ENCODE peak calls at places on chromosomes 12 and 14, in eight cellular contexts. V, Y, N, E, G, W, F and O are unnamed samples.

GRCh38 chr14:34365309-34365915 is 96.6 kb downstream of the SPTSSA start:
- DNase-seq in V (no peak), Y (no peak), N (no peak), E (no peak), G (no peak), W (no peak), F (no peak), O (no peak)

GRCh38 chr12:43847427-43847826 is 11.5 kb downstream of the TMEM117 start:
- DNase-seq in V (no peak), Y (no peak), N (no peak), E (no peak), G (no peak), W (no peak), F (no peak), O (peak)

GRCh38 chr12:57124259-57124877 is 3.9 kb upstream of the LRP1 start:
- DNase-seq in V (no peak), Y (peak), N (peak), E (peak), G (peak), W (peak), F (peak), O (peak)

GRCh38 chr12:53062011-53062961 is 12.4 kb downstream of the TNS2 start:
- DNase-seq in V (no peak), Y (no peak), N (no peak), E (no peak), G (no peak), W (no peak), F (no peak), O (no peak)

GRCh38 chr12:85237320-85237719 is 42.7 kb upstream of the ALX1 start:
- DNase-seq in V (no peak), Y (no peak), N (peak), E (no peak), G (no peak), W (no peak), F (no peak), O (no peak)

GRCh38 chr14:23068792-23069412 is 11.6 kb upstream of the CDH24 start:
- DNase-seq in V (no peak), Y (no peak), N (peak), E (peak), G (no peak), W (peak), F (peak), O (peak)

GRCh38 chr14:52922656-52923055 is 28.2 kb downstream of the FERMT2 start:
- DNase-seq in V (no peak), Y (no peak), N (no peak), E (no peak), G (no peak), W (no peak), F (no peak), O (peak)

GRCh38 chr12:75921687-75922289 is 109.8 kb downstream of the PHLDA1 start:
- DNase-seq in V (no peak), Y (no peak), N (no peak), E (no peak), G (no peak), W (no peak), F (no peak), O (no peak)

GRCh38 chr12:15602051-15602672 is 187.0 kb downstream of the EPS8 start:
- DNase-seq in V (no peak), Y (no peak), N (no peak), E (no peak), G (no peak), W (no peak), F (no peak), O (peak)

GRCh38 chr14:103519837-103520212 is 2.8 kb downstream of the CKB start:
- DNase-seq in V (no peak), Y (no peak), N (no peak), E (no peak), G (no peak), W (no peak), F (no peak), O (no peak)

GRCh38 chr12:66449531-66449930 is 147.2 kb downstream of the HELB start:
- DNase-seq in V (no peak), Y (no peak), N (no peak), E (no peak), G (no peak), W (no peak), F (no peak), O (no peak)